ENCODE peak calls at places on chromosomes 16 and 17, in five cellular contexts. One of them, this sample, is unnamed.

GRCh38 chr16:6076631-6077030 is 979.0 kb upstream of the EEF2KMT start:
- DNase-seq in Peyer's patch: no peak
- DNase-seq in AG04450: no peak
- DNase-seq in CD4-positive, alpha-beta T cell: no peak
- DNase-seq in choroid plexus epithelial cell: no peak
- DNase-seq in this sample: no peak

GRCh38 chr16:28829747-28830146 is 6.9 kb downstream of the ATXN2L start:
- DNase-seq in CD4-positive, alpha-beta T cell: no peak
- DNase-seq in AG04450: no peak
- DNase-seq in Peyer's patch: no peak
- DNase-seq in choroid plexus epithelial cell: no peak
- DNase-seq in this sample: no peak

GRCh38 chr17:43994272-43995149 is 9.9 kb upstream of the NAGS start:
- DNase-seq in CD4-positive, alpha-beta T cell: peak
- DNase-seq in choroid plexus epithelial cell: peak
- DNase-seq in Peyer's patch: peak
- DNase-seq in AG04450: no peak
- DNase-seq in this sample: peak

GRCh38 chr16:22373662-22374310 is 633 bp downstream of the CDR2 start:
- DNase-seq in Peyer's patch: peak
- DNase-seq in choroid plexus epithelial cell: no peak
- DNase-seq in CD4-positive, alpha-beta T cell: peak
- DNase-seq in AG04450: no peak
- DNase-seq in this sample: peak

GRCh38 chr16:28823291-28823718 is 506 bp downstream of the ATXN2L start:
- DNase-seq in Peyer's patch: no peak
- DNase-seq in choroid plexus epithelial cell: no peak
- DNase-seq in AG04450: no peak
- DNase-seq in CD4-positive, alpha-beta T cell: no peak
- DNase-seq in this sample: peak

GRCh38 chr17:12665263-12666210 is at the start of gene MYOCD:
- DNase-seq in Peyer's patch: no peak
- DNase-seq in AG04450: peak
- DNase-seq in choroid plexus epithelial cell: peak
- DNase-seq in CD4-positive, alpha-beta T cell: no peak
- DNase-seq in this sample: peak

GRCh38 chr16:12516621-12517309 is 286.9 kb downstream of the CPPED1 start:
- DNase-seq in choroid plexus epithelial cell: no peak
- DNase-seq in AG04450: no peak
- DNase-seq in Peyer's patch: no peak
- DNase-seq in CD4-positive, alpha-beta T cell: no peak
- DNase-seq in this sample: no peak

GRCh38 chr16:56980792-56981724 is 8.3 kb upstream of the NLRC5 start:
- DNase-seq in choroid plexus epithelial cell: no peak
- DNase-seq in AG04450: no peak
- DNase-seq in Peyer's patch: no peak
- DNase-seq in CD4-positive, alpha-beta T cell: no peak
- DNase-seq in this sample: no peak

GRCh38 chr17:57442914-57443571 is 186.7 kb downstream of the MSI2 start:
- DNase-seq in choroid plexus epithelial cell: no peak
- DNase-seq in Peyer's patch: no peak
- DNase-seq in CD4-positive, alpha-beta T cell: peak
- DNase-seq in AG04450: no peak
- DNase-seq in this sample: no peak

GRCh38 chr17:45394913-45395568 is 37.6 kb downstream of the ARHGAP27 start:
- DNase-seq in AG04450: peak
- DNase-seq in CD4-positive, alpha-beta T cell: peak
- DNase-seq in Peyer's patch: peak
- DNase-seq in choroid plexus epithelial cell: peak
- DNase-seq in this sample: peak

GRCh38 chr16:83110221-83110768 is 483.5 kb downstream of the CDH13 start:
- DNase-seq in choroid plexus epithelial cell: no peak
- DNase-seq in Peyer's patch: no peak
- DNase-seq in CD4-positive, alpha-beta T cell: no peak
- DNase-seq in AG04450: no peak
- DNase-seq in this sample: no peak

GRCh38 chr17:77887110-77887463 is 71.4 kb upstream of the TNRC6C start:
- DNase-seq in AG04450: no peak
- DNase-seq in CD4-positive, alpha-beta T cell: no peak
- DNase-seq in Peyer's patch: no peak
- DNase-seq in choroid plexus epithelial cell: no peak
- DNase-seq in this sample: no peak

GRCh38 chr16:67987460-67988160 is 7.3 kb upstream of the DPEP3 start:
- DNase-seq in CD4-positive, alpha-beta T cell: no peak
- DNase-seq in AG04450: no peak
- DNase-seq in choroid plexus epithelial cell: peak
- DNase-seq in Peyer's patch: no peak
- DNase-seq in this sample: no peak

GRCh38 chr17:73192219-73192893 is 499 bp upstream of the COG1 start:
- DNase-seq in AG04450: peak
- DNase-seq in CD4-positive, alpha-beta T cell: no peak
- DNase-seq in choroid plexus epithelial cell: peak
- DNase-seq in Peyer's patch: peak
- DNase-seq in this sample: peak

GRCh38 chr16:69872888-69873287 is 78.2 kb upstream of the CLEC18A start:
- DNase-seq in AG04450: no peak
- DNase-seq in Peyer's patch: no peak
- DNase-seq in CD4-positive, alpha-beta T cell: no peak
- DNase-seq in choroid plexus epithelial cell: no peak
- DNase-seq in this sample: no peak

GRCh38 chr16:71501562-71501961 is 12.4 kb upstream of the ZNF19 start:
- DNase-seq in Peyer's patch: no peak
- DNase-seq in choroid plexus epithelial cell: peak
- DNase-seq in AG04450: no peak
- DNase-seq in CD4-positive, alpha-beta T cell: no peak
- DNase-seq in this sample: no peak

GRCh38 chr16:19601083-19601976 is 45.8 kb downstream of the VPS35L start:
- DNase-seq in Peyer's patch: no peak
- DNase-seq in choroid plexus epithelial cell: peak
- DNase-seq in AG04450: no peak
- DNase-seq in CD4-positive, alpha-beta T cell: peak
- DNase-seq in this sample: peak

GRCh38 chr16:86016201-86016965 is 117.4 kb downstream of the IRF8 start:
- DNase-seq in CD4-positive, alpha-beta T cell: peak
- DNase-seq in AG04450: no peak
- DNase-seq in choroid plexus epithelial cell: peak
- DNase-seq in Peyer's patch: peak
- DNase-seq in this sample: peak

GRCh38 chr16:28168991-28169554 is 42.7 kb downstream of the XPO6 start:
- DNase-seq in choroid plexus epithelial cell: no peak
- DNase-seq in CD4-positive, alpha-beta T cell: peak
- DNase-seq in AG04450: no peak
- DNase-seq in Peyer's patch: no peak
- DNase-seq in this sample: no peak

GRCh38 chr17:40191237-40192208 is 14.3 kb downstream of the RAPGEFL1 start:
- DNase-seq in Peyer's patch: peak
- DNase-seq in CD4-positive, alpha-beta T cell: peak
- DNase-seq in choroid plexus epithelial cell: peak
- DNase-seq in AG04450: no peak
- DNase-seq in this sample: peak

GRCh38 chr17:21124096-21124495 is 2.7 kb upstream of the DHRS7B start:
- DNase-seq in Peyer's patch: no peak
- DNase-seq in choroid plexus epithelial cell: no peak
- DNase-seq in AG04450: no peak
- DNase-seq in CD4-positive, alpha-beta T cell: no peak
- DNase-seq in this sample: no peak

GRCh38 chr17:10088444-10088843 is 110.0 kb downstream of the GAS7 start:
- DNase-seq in Peyer's patch: no peak
- DNase-seq in choroid plexus epithelial cell: no peak
- DNase-seq in CD4-positive, alpha-beta T cell: no peak
- DNase-seq in AG04450: no peak
- DNase-seq in this sample: no peak

GRCh38 chr17:51439395-51440229 is 179.3 kb downstream of the UTP18 start:
- DNase-seq in CD4-positive, alpha-beta T cell: peak
- DNase-seq in choroid plexus epithelial cell: no peak
- DNase-seq in AG04450: no peak
- DNase-seq in Peyer's patch: no peak
- DNase-seq in this sample: no peak

GRCh38 chr16:1452530-1452929 is 8.2 kb upstream of the CCDC154 start:
- DNase-seq in Peyer's patch: no peak
- DNase-seq in AG04450: no peak
- DNase-seq in CD4-positive, alpha-beta T cell: no peak
- DNase-seq in choroid plexus epithelial cell: no peak
- DNase-seq in this sample: no peak

GRCh38 chr16:29699324-29700219 is 20.6 kb downstream of the QPRT start:
- DNase-seq in Peyer's patch: no peak
- DNase-seq in choroid plexus epithelial cell: no peak
- DNase-seq in CD4-positive, alpha-beta T cell: no peak
- DNase-seq in AG04450: no peak
- DNase-seq in this sample: no peak

DNA sequence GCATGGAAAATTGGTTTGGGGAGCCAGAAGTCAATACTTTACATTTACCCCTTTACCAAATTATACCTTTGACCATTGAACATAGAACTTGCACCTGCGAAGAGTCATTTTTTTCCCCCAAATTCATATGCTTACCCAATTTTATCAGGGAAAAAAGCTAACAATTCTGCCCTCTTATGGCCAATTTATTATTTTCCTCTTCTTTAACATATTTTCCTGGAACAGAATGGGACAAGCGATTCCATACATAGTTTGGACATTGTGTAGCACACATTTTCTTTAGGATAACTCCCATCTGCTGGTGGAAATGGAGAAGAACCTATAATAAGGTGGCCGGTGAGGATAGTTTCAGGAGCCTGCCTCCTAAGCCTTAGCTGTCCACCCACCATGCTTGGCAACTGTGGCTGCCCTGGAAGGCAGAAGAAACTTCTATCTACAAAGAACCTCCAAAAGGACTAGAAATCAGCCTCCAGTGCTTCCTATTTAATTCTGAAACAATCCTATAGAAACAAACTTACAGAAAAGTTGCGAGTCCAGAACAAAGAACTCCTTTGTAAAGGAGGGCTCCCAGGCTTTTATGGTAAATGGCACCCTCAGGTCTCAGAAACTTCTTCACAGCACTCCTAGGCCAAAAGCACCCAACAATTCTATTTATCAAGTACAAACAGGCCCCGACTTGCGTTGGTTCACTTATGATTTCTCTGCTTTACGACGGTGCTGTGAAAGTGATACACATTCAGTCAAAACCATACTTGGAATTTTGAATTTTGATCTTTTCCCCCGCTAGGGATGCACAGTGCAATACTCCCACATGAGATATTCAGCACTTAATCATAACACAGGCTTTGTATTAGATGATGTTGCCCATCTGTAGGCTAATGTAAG is 64.1 kb upstream of the CACNG4 start:
- DNase-seq in choroid plexus epithelial cell: peak
- DNase-seq in Peyer's patch: no peak
- DNase-seq in AG04450: no peak
- DNase-seq in CD4-positive, alpha-beta T cell: no peak
- DNase-seq in this sample: no peak
- TF ChIP-seq CTCF in choroid plexus epithelial cell: peak
- TF ChIP-seq CTCF in Peyer's patch: no peak
- TF ChIP-seq CTCF in AG04450: peak
- TF ChIP-seq CTCF in CD4-positive, alpha-beta T cell: no peak
- TF ChIP-seq CTCF in this sample: peak

DNA sequence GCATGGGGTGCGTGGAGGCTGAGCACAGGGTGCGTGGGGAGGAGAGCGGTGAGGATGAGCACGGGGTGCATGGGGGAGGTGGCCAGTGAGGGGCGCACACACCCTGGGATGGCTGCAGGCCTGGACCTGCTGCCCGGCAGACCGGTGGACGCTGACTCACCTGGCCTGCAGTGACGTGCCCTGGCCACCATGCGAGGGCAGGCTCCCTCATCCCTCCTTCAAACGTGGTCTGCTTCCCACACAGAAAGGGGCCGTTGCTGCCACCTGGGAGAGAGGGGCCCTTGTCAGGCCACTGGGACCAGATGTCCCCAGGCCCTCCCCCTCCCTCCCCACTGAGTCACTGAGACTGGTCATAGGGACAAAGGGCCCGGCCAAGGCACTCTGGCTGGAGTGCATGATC is 20.1 kb upstream of the APRT start:
- DNase-seq in Peyer's patch: no peak
- DNase-seq in choroid plexus epithelial cell: no peak
- DNase-seq in CD4-positive, alpha-beta T cell: no peak
- DNase-seq in AG04450: no peak
- DNase-seq in this sample: no peak
- TF ChIP-seq CTCF in Peyer's patch: no peak
- TF ChIP-seq CTCF in choroid plexus epithelial cell: no peak
- TF ChIP-seq CTCF in CD4-positive, alpha-beta T cell: no peak
- TF ChIP-seq CTCF in AG04450: no peak
- TF ChIP-seq CTCF in this sample: no peak

DNA sequence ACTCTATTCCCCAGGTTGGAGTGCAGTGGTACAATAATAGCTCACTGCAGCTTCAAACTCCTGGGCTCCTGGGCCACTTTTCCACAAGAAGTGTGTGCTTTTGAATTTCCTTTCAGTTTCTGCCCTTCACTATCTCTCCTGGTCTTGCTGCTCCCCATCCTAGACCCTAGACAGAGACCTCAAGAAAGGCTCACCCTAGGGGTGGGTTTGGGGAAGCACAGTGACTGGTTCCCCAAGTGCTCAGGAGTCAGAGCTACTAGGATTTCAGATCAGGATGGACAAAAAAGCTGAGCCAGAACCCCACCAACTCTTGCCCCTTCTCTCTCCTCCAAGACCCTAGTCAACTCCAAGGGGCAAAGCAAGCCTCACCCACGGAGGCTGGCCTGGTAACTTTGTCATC is 1.6 kb upstream of the SEBOX start:
- DNase-seq in choroid plexus epithelial cell: no peak
- DNase-seq in AG04450: no peak
- DNase-seq in Peyer's patch: peak
- DNase-seq in CD4-positive, alpha-beta T cell: no peak
- DNase-seq in this sample: no peak
- TF ChIP-seq CTCF in choroid plexus epithelial cell: peak
- TF ChIP-seq CTCF in AG04450: no peak
- TF ChIP-seq CTCF in Peyer's patch: no peak
- TF ChIP-seq CTCF in CD4-positive, alpha-beta T cell: no peak
- TF ChIP-seq CTCF in this sample: no peak

DNA sequence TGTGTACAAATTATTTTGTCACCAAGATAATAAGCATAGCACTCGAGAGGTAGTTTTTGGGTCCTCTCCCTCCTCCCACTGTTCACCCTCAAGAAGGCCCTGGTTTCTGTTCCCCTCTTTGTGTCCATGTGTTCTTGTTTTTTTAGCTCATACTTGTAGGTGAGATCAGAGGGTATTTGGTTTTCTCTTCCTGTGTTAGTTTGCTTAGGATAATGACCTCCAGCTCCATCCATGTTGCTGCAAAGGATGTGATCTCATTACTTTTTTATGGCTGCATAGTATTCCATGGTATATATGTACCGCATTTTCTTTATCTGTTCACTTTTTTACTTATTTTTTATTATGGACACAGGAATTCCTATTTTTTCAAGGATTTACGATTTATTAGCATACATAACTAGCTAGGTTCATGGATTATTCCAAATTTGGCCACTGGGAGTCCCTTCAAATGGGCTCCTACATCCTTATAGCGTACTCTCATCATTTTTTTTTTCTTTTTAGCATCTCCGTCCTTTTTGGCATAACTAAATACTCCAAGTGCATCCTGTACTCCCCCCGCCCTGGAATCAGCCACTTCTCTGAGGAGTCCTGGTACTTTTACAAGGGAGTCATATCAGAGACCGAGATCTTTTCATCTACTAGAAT is 7.3 kb downstream of the TADA2A start:
- DNase-seq in choroid plexus epithelial cell: peak
- DNase-seq in Peyer's patch: no peak
- DNase-seq in CD4-positive, alpha-beta T cell: no peak
- DNase-seq in AG04450: no peak
- DNase-seq in this sample: no peak
- TF ChIP-seq CTCF in choroid plexus epithelial cell: peak
- TF ChIP-seq CTCF in Peyer's patch: no peak
- TF ChIP-seq CTCF in CD4-positive, alpha-beta T cell: no peak
- TF ChIP-seq CTCF in AG04450: peak
- TF ChIP-seq CTCF in this sample: peak